ENCODE peak calls at places on chromosomes 1 and 21, in nine cellular contexts. One of them, this sample, is unnamed.

GRCh38 chr1:233487415-233487814 is 126.5 kb upstream of the KCNK1 start:
- DNase-seq in NB4: no peak
- DNase-seq in lower lobe of right lung: no peak
- DNase-seq in B cell: no peak
- DNase-seq in bronchial epithelial cell: no peak
- DNase-seq in amniotic stem cell: no peak
- DNase-seq in H9: no peak
- DNase-seq in stimulated activated naive CD4-positive, alpha-beta T cell: no peak
- DNase-seq in HFF-Myc: no peak
- DNase-seq in this sample: no peak

GRCh38 chr1:113872219-113872934 is 865 bp upstream of the PTPN22 start:
- DNase-seq in NB4: peak; percentile 78
- DNase-seq in lower lobe of right lung: no peak
- DNase-seq in B cell: no peak
- DNase-seq in bronchial epithelial cell: no peak
- DNase-seq in amniotic stem cell: no peak
- DNase-seq in H9: no peak
- DNase-seq in stimulated activated naive CD4-positive, alpha-beta T cell: peak; percentile 37
- DNase-seq in HFF-Myc: no peak
- DNase-seq in this sample: no peak

GRCh38 chr1:17046043-17046657 is 7.7 kb downstream of the SDHB start:
- DNase-seq in NB4: peak; percentile 64
- DNase-seq in lower lobe of right lung: no peak
- DNase-seq in B cell: peak; percentile 32
- DNase-seq in bronchial epithelial cell: peak; percentile 67
- DNase-seq in amniotic stem cell: peak; percentile 40
- DNase-seq in H9: no peak
- DNase-seq in stimulated activated naive CD4-positive, alpha-beta T cell: peak; percentile 32
- DNase-seq in HFF-Myc: peak; percentile 31
- DNase-seq in this sample: no peak

GRCh38 chr1:246795094-246795671 is 71.0 kb downstream of the SCCPDH start:
- DNase-seq in NB4: no peak
- DNase-seq in lower lobe of right lung: no peak
- DNase-seq in B cell: no peak
- DNase-seq in bronchial epithelial cell: no peak
- DNase-seq in amniotic stem cell: no peak
- DNase-seq in H9: peak; percentile 83
- DNase-seq in stimulated activated naive CD4-positive, alpha-beta T cell: no peak
- DNase-seq in HFF-Myc: no peak
- DNase-seq in this sample: peak; percentile 52

GRCh38 chr1:86914998-86915736 is 732 bp downstream of the HS2ST1 start:
- DNase-seq in NB4: peak; percentile 73
- DNase-seq in lower lobe of right lung: peak; percentile 67
- DNase-seq in B cell: peak; percentile 19
- DNase-seq in bronchial epithelial cell: peak; percentile 57
- DNase-seq in amniotic stem cell: no peak
- DNase-seq in H9: peak; percentile 59
- DNase-seq in stimulated activated naive CD4-positive, alpha-beta T cell: peak; percentile 70
- DNase-seq in HFF-Myc: peak; percentile 19
- DNase-seq in this sample: peak; percentile 27

GRCh38 chr1:217805792-217806191 is 174.6 kb downstream of the SPATA17 start:
- DNase-seq in NB4: no peak
- DNase-seq in lower lobe of right lung: no peak
- DNase-seq in B cell: no peak
- DNase-seq in bronchial epithelial cell: no peak
- DNase-seq in amniotic stem cell: no peak
- DNase-seq in H9: no peak
- DNase-seq in stimulated activated naive CD4-positive, alpha-beta T cell: no peak
- DNase-seq in HFF-Myc: no peak
- DNase-seq in this sample: no peak

GRCh38 chr1:6447818-6448748 is 17.9 kb downstream of the TNFRSF25 start:
- DNase-seq in NB4: no peak
- DNase-seq in lower lobe of right lung: no peak
- DNase-seq in B cell: peak; percentile 69
- DNase-seq in bronchial epithelial cell: no peak
- DNase-seq in amniotic stem cell: no peak
- DNase-seq in H9: peak; percentile 98
- DNase-seq in stimulated activated naive CD4-positive, alpha-beta T cell: peak; percentile 58
- DNase-seq in HFF-Myc: no peak
- DNase-seq in this sample: peak; percentile 63

GRCh38 chr1:75165264-75165663 is 31.1 kb downstream of the LHX8 start:
- DNase-seq in NB4: no peak
- DNase-seq in lower lobe of right lung: no peak
- DNase-seq in B cell: no peak
- DNase-seq in bronchial epithelial cell: no peak
- DNase-seq in amniotic stem cell: no peak
- DNase-seq in H9: no peak
- DNase-seq in stimulated activated naive CD4-positive, alpha-beta T cell: no peak
- DNase-seq in HFF-Myc: no peak
- DNase-seq in this sample: no peak

GRCh38 chr1:65744731-65745130 is 48.0 kb upstream of the PDE4B start:
- DNase-seq in NB4: no peak
- DNase-seq in lower lobe of right lung: no peak
- DNase-seq in B cell: no peak
- DNase-seq in bronchial epithelial cell: no peak
- DNase-seq in amniotic stem cell: no peak
- DNase-seq in H9: no peak
- DNase-seq in stimulated activated naive CD4-positive, alpha-beta T cell: no peak
- DNase-seq in HFF-Myc: no peak
- DNase-seq in this sample: no peak

GRCh38 chr1:184051138-184051484 is 419 bp upstream of the TSEN15 start:
- DNase-seq in NB4: no peak
- DNase-seq in lower lobe of right lung: no peak
- DNase-seq in B cell: no peak
- DNase-seq in bronchial epithelial cell: peak; percentile 18
- DNase-seq in amniotic stem cell: no peak
- DNase-seq in H9: no peak
- DNase-seq in stimulated activated naive CD4-positive, alpha-beta T cell: no peak
- DNase-seq in HFF-Myc: no peak
- DNase-seq in this sample: no peak

GRCh38 chr1:100713636-100714035 is 5.9 kb upstream of the VCAM1 start:
- DNase-seq in NB4: no peak
- DNase-seq in lower lobe of right lung: no peak
- DNase-seq in B cell: no peak
- DNase-seq in bronchial epithelial cell: peak; percentile 17
- DNase-seq in amniotic stem cell: no peak
- DNase-seq in H9: no peak
- DNase-seq in stimulated activated naive CD4-positive, alpha-beta T cell: no peak
- DNase-seq in HFF-Myc: no peak
- DNase-seq in this sample: no peak

GRCh38 chr1:14659913-14660312 is 61.4 kb downstream of the KAZN start:
- DNase-seq in NB4: no peak
- DNase-seq in lower lobe of right lung: no peak
- DNase-seq in B cell: no peak
- DNase-seq in bronchial epithelial cell: no peak
- DNase-seq in amniotic stem cell: no peak
- DNase-seq in H9: no peak
- DNase-seq in stimulated activated naive CD4-positive, alpha-beta T cell: no peak
- DNase-seq in HFF-Myc: no peak
- DNase-seq in this sample: no peak

GRCh38 chr1:181057079-181057478 is 23.3 kb downstream of the MR1 start:
- DNase-seq in NB4: no peak
- DNase-seq in lower lobe of right lung: no peak
- DNase-seq in B cell: no peak
- DNase-seq in bronchial epithelial cell: no peak
- DNase-seq in amniotic stem cell: no peak
- DNase-seq in H9: no peak
- DNase-seq in stimulated activated naive CD4-positive, alpha-beta T cell: no peak
- DNase-seq in HFF-Myc: no peak
- DNase-seq in this sample: no peak

GRCh38 chr21:44617071-44617501 is 5.2 kb downstream of the KRTAP10-8 start:
- DNase-seq in NB4: no peak
- DNase-seq in lower lobe of right lung: no peak
- DNase-seq in B cell: no peak
- DNase-seq in bronchial epithelial cell: no peak
- DNase-seq in amniotic stem cell: no peak
- DNase-seq in H9: no peak
- DNase-seq in stimulated activated naive CD4-positive, alpha-beta T cell: no peak
- DNase-seq in HFF-Myc: no peak
- DNase-seq in this sample: no peak

GRCh38 chr1:106465666-106466065 is 590.8 kb upstream of the PRMT6 start:
- DNase-seq in NB4: no peak
- DNase-seq in lower lobe of right lung: no peak
- DNase-seq in B cell: no peak
- DNase-seq in bronchial epithelial cell: peak; percentile 22
- DNase-seq in amniotic stem cell: peak; percentile 12
- DNase-seq in H9: no peak
- DNase-seq in stimulated activated naive CD4-positive, alpha-beta T cell: no peak
- DNase-seq in HFF-Myc: no peak
- DNase-seq in this sample: no peak

GRCh38 chr1:235180916-235181315 is 19.9 kb upstream of the RBM34 start:
- DNase-seq in NB4: no peak
- DNase-seq in lower lobe of right lung: no peak
- DNase-seq in B cell: no peak
- DNase-seq in bronchial epithelial cell: no peak
- DNase-seq in amniotic stem cell: no peak
- DNase-seq in H9: no peak
- DNase-seq in stimulated activated naive CD4-positive, alpha-beta T cell: no peak
- DNase-seq in HFF-Myc: no peak
- DNase-seq in this sample: no peak

GRCh38 chr1:9061949-9062555 is 7.4 kb downstream of the SLC2A5 start:
- DNase-seq in NB4: no peak
- DNase-seq in lower lobe of right lung: no peak
- DNase-seq in B cell: no peak
- DNase-seq in bronchial epithelial cell: no peak
- DNase-seq in amniotic stem cell: no peak
- DNase-seq in H9: no peak
- DNase-seq in stimulated activated naive CD4-positive, alpha-beta T cell: no peak
- DNase-seq in HFF-Myc: peak; percentile 14
- DNase-seq in this sample: no peak

GRCh38 chr1:218468707-218469106 is 123.6 kb downstream of the TGFB2 start:
- DNase-seq in NB4: no peak
- DNase-seq in lower lobe of right lung: no peak
- DNase-seq in B cell: no peak
- DNase-seq in bronchial epithelial cell: no peak
- DNase-seq in amniotic stem cell: no peak
- DNase-seq in H9: no peak
- DNase-seq in stimulated activated naive CD4-positive, alpha-beta T cell: no peak
- DNase-seq in HFF-Myc: no peak
- DNase-seq in this sample: no peak

GRCh38 chr1:209215826-209216225 is 367.7 kb upstream of the CAMK1G start:
- DNase-seq in NB4: no peak
- DNase-seq in lower lobe of right lung: no peak
- DNase-seq in B cell: no peak
- DNase-seq in bronchial epithelial cell: no peak
- DNase-seq in amniotic stem cell: no peak
- DNase-seq in H9: no peak
- DNase-seq in stimulated activated naive CD4-positive, alpha-beta T cell: no peak
- DNase-seq in HFF-Myc: no peak
- DNase-seq in this sample: no peak

GRCh38 chr1:61973100-61973837 is 221.4 kb upstream of the L1TD1 start:
- DNase-seq in NB4: no peak
- DNase-seq in lower lobe of right lung: no peak
- DNase-seq in B cell: no peak
- DNase-seq in bronchial epithelial cell: no peak
- DNase-seq in amniotic stem cell: no peak
- DNase-seq in H9: no peak
- DNase-seq in stimulated activated naive CD4-positive, alpha-beta T cell: no peak
- DNase-seq in HFF-Myc: no peak
- DNase-seq in this sample: no peak

GRCh38 chr1:74964508-74964907 is 169.7 kb upstream of the LHX8 start:
- DNase-seq in NB4: peak; percentile 4
- DNase-seq in lower lobe of right lung: no peak
- DNase-seq in B cell: no peak
- DNase-seq in bronchial epithelial cell: peak; percentile 8
- DNase-seq in amniotic stem cell: no peak
- DNase-seq in H9: no peak
- DNase-seq in stimulated activated naive CD4-positive, alpha-beta T cell: no peak
- DNase-seq in HFF-Myc: no peak
- DNase-seq in this sample: no peak

GRCh38 chr1:32250893-32251716 is at the start of gene LCK:
- DNase-seq in NB4: no peak
- DNase-seq in lower lobe of right lung: no peak
- DNase-seq in B cell: peak; percentile 61
- DNase-seq in bronchial epithelial cell: no peak
- DNase-seq in amniotic stem cell: no peak
- DNase-seq in H9: peak; percentile 51
- DNase-seq in stimulated activated naive CD4-positive, alpha-beta T cell: peak; percentile 67
- DNase-seq in HFF-Myc: no peak
- DNase-seq in this sample: peak; percentile 61

GRCh38 chr1:115980998-115981993 is 5.0 kb downstream of the SLC22A15 start:
- DNase-seq in NB4: peak; percentile 89
- DNase-seq in lower lobe of right lung: no peak
- DNase-seq in B cell: peak; percentile 57
- DNase-seq in bronchial epithelial cell: peak; percentile 57
- DNase-seq in amniotic stem cell: no peak
- DNase-seq in H9: peak; percentile 65
- DNase-seq in stimulated activated naive CD4-positive, alpha-beta T cell: no peak
- DNase-seq in HFF-Myc: no peak
- DNase-seq in this sample: no peak

GRCh38 chr1:168281603-168282002 is 926 bp downstream of the TBX19 start:
- DNase-seq in NB4: no peak
- DNase-seq in lower lobe of right lung: no peak
- DNase-seq in B cell: no peak
- DNase-seq in bronchial epithelial cell: no peak
- DNase-seq in amniotic stem cell: no peak
- DNase-seq in H9: no peak
- DNase-seq in stimulated activated naive CD4-positive, alpha-beta T cell: no peak
- DNase-seq in HFF-Myc: no peak
- DNase-seq in this sample: no peak

GRCh38 chr1:224852901-224853568 is 76.4 kb upstream of the DNAH14 start:
- DNase-seq in NB4: peak; percentile 60
- DNase-seq in lower lobe of right lung: no peak
- DNase-seq in B cell: no peak
- DNase-seq in bronchial epithelial cell: peak; percentile 63
- DNase-seq in amniotic stem cell: no peak
- DNase-seq in H9: no peak
- DNase-seq in stimulated activated naive CD4-positive, alpha-beta T cell: no peak
- DNase-seq in HFF-Myc: no peak
- DNase-seq in this sample: no peak

GRCh38 chr1:229781453-229781852 is 155.4 kb downstream of the URB2 start:
- DNase-seq in NB4: no peak
- DNase-seq in lower lobe of right lung: peak; percentile 66
- DNase-seq in B cell: no peak
- DNase-seq in bronchial epithelial cell: no peak
- DNase-seq in amniotic stem cell: no peak
- DNase-seq in H9: peak; percentile 59
- DNase-seq in stimulated activated naive CD4-positive, alpha-beta T cell: no peak
- DNase-seq in HFF-Myc: no peak
- DNase-seq in this sample: no peak

GRCh38 chr1:41802532-41803501 is 115.9 kb downstream of the HIVEP3 start:
- DNase-seq in NB4: peak; percentile 93
- DNase-seq in lower lobe of right lung: peak; percentile 81
- DNase-seq in B cell: no peak
- DNase-seq in bronchial epithelial cell: peak; percentile 72
- DNase-seq in amniotic stem cell: no peak
- DNase-seq in H9: no peak
- DNase-seq in stimulated activated naive CD4-positive, alpha-beta T cell: peak; percentile 45
- DNase-seq in HFF-Myc: no peak
- DNase-seq in this sample: no peak

GRCh38 chr1:64133036-64133435 is 70.4 kb upstream of the UBE2U start:
- DNase-seq in NB4: no peak
- DNase-seq in lower lobe of right lung: no peak
- DNase-seq in B cell: no peak
- DNase-seq in bronchial epithelial cell: peak; percentile 90
- DNase-seq in amniotic stem cell: peak; percentile 69
- DNase-seq in H9: no peak
- DNase-seq in stimulated activated naive CD4-positive, alpha-beta T cell: no peak
- DNase-seq in HFF-Myc: peak; percentile 94
- DNase-seq in this sample: no peak

GRCh38 chr1:116769561-116769977 is 15.3 kb downstream of the CD2 start:
- DNase-seq in NB4: peak; percentile 88
- DNase-seq in lower lobe of right lung: no peak
- DNase-seq in B cell: no peak
- DNase-seq in bronchial epithelial cell: peak; percentile 54
- DNase-seq in amniotic stem cell: no peak
- DNase-seq in H9: no peak
- DNase-seq in stimulated activated naive CD4-positive, alpha-beta T cell: peak; percentile 82
- DNase-seq in HFF-Myc: no peak
- DNase-seq in this sample: peak; percentile 90

This sample was measured in naive thymus-derived CD8-positive, alpha-beta T cell.